ENCODE peak calls at places on chromosomes 11 and 22, in six cellular contexts. X is CD8-positive, alpha-beta T cell; K is upper lobe of left lung; S is NB4; N is psoas muscle; I is right lobe of liver. V is an unnamed sample.

GRCh38 chr11:96279018-96279417 is 64.0 kb downstream of the MAML2 start:
- DNase-seq in K (no peak), N (no peak), X (no peak), S (no peak), I (no peak), V (no peak)

GRCh38 chr11:24697722-24698121 is 200.9 kb downstream of the LUZP2 start:
- DNase-seq in N (no peak), K (no peak), X (no peak), S (no peak), I (no peak), V (no peak)

GRCh38 chr11:66510271-66510989 is at the start of gene BBS1:
- DNase-seq in N (peak; percentile 88), S (peak; percentile 81), K (peak; percentile 98), I (peak; percentile 86), X (peak; percentile 79), V (peak; percentile 92)

GRCh38 chr11:125494601-125494986 is 1.5 kb downstream of the FEZ1 start:
- DNase-seq in X (no peak), N (no peak), S (no peak), I (no peak), K (no peak), V (no peak)

GRCh38 chr11:82682003-82682751 is 51.5 kb downstream of the FAM181B start:
- DNase-seq in K (no peak), S (peak; percentile 71), X (no peak), I (no peak), N (no peak), V (no peak)

GRCh38 chr22:44355688-44356070 is 42.9 kb upstream of the SHISAL1 start:
- DNase-seq in N (no peak), S (no peak), I (peak; percentile 10), X (no peak), K (no peak), V (peak; percentile 7)

GRCh38 chr11:27718853-27719574 is 18.8 kb upstream of the BDNF start:
- DNase-seq in X (no peak), N (no peak), I (peak; percentile 19), K (peak; percentile 77), S (no peak), V (peak; percentile 22)

GRCh38 chr11:129637473-129637872 is 178.2 kb upstream of the TMEM45B start:
- DNase-seq in X (no peak), N (no peak), I (no peak), S (no peak), K (no peak), V (no peak)

GRCh38 chr11:126914941-126915340 is 85.6 kb downstream of the KIRREL3 start:
- DNase-seq in X (no peak), K (no peak), I (no peak), N (no peak), S (no peak), V (no peak)

GRCh38 chr11:36672815-36673450 is 74.9 kb upstream of the RAG2 start:
- DNase-seq in K (no peak), N (no peak), I (no peak), X (no peak), S (peak; percentile 36), V (no peak)

GRCh38 chr11:30006876-30007275 is 10.0 kb downstream of the KCNA4 start:
- DNase-seq in S (no peak), X (no peak), K (no peak), I (no peak), N (no peak), V (no peak)

GRCh38 chr11:13183094-13183825 is 94.3 kb upstream of the BMAL1 start:
- DNase-seq in X (no peak), I (no peak), K (no peak), S (peak; percentile 28), N (no peak), V (no peak)

GRCh38 chr11:21615871-21616270 is 577.0 kb upstream of the ANO5 start:
- DNase-seq in I (no peak), S (no peak), X (no peak), K (no peak), N (no peak), V (no peak)

GRCh38 chr11:67699521-67699920 is 25.1 kb upstream of the ALDH3B2 start:
- DNase-seq in I (no peak), S (no peak), K (no peak), X (no peak), N (no peak), V (no peak)

GRCh38 chr11:65279713-65280459 is 18.1 kb downstream of the POLA2 start:
- DNase-seq in N (peak; percentile 41), S (no peak), X (no peak), I (no peak), K (no peak), V (no peak)

GRCh38 chr11:121246021-121246768 is 46.4 kb upstream of the SC5D start:
- DNase-seq in K (peak; percentile 58), I (no peak), N (no peak), S (no peak), X (no peak), V (no peak)

GRCh38 chr22:27810566-27810965 is 9.0 kb upstream of the MN1 start:
- DNase-seq in S (no peak), I (peak; percentile 73), X (no peak), N (peak; percentile 82), K (peak; percentile 84), V (peak; percentile 62)

GRCh38 chr22:37025500-37026070 is 6.0 kb downstream of the MPST start:
- DNase-seq in X (no peak), S (no peak), N (no peak), K (no peak), I (no peak), V (no peak)

GRCh38 chr11:123616505-123617198 is 37.8 kb downstream of the SCN3B start:
- DNase-seq in N (peak; percentile 67), X (no peak), S (no peak), I (no peak), K (peak; percentile 40), V (peak; percentile 70)

GRCh38 chr11:69841859-69842698 is 22.9 kb upstream of the FGF3 start:
- DNase-seq in X (no peak), I (no peak), K (no peak), S (peak; percentile 50), N (no peak), V (no peak)

GRCh38 chr22:33110562-33111163 is 52.5 kb upstream of the SYN3 start:
- DNase-seq in X (no peak), N (no peak), I (no peak), K (no peak), S (no peak), V (no peak)

DNA sequence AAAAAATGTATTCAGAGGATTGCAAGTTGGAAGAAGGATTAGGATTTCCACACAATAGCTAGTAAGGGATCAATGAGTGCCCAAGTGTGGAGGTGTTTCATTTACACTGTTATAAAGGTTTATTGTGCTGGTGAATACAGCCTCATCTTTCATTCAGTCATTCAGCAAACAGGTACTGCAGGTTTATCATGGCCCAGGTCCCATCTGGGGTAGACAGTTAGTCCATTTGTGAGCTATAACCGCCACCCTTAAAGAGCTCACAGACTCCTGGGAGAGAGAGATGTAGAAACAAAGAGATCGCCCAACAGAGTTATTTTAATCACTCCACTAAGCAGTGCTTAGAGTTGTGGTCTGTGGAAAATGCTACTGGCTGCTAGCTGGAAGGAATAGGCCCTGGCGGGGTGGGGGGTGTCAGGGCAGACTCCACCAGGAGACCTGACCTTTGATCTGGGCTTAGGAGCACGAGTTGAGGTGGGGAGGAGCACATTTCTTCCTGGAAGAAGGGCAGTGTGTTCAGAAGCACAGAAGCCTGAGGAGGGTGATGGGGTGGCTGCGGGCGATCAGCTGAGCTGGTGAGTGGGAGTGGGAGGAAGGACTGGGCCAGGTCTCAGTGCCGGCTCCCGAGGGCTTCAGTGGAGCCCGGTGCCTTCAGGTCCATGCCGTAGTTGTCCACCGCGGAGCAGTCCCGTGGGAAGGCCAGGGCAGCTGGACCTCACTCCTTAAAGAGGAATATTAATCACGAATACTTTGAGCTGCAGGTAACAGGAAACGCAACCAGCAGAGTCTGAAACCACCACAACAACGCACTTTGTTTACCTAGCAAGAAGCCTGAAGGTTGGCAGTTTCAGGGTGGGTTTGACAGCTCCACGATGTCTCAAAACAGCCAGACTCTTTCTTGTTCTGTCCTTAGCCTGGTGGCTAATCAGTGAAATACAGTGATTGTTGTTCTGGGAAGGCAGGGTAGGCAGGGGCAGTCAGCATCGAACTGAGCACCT is 11.2 kb downstream of the TOM1 start:
- DNase-seq in X (no peak), S (no peak), I (no peak), N (no peak), K (no peak), V (no peak)
- TF ChIP-seq CTCF in X (no peak), S (no peak), I (no peak), N (no peak), K (no peak), V (no peak)

DNA sequence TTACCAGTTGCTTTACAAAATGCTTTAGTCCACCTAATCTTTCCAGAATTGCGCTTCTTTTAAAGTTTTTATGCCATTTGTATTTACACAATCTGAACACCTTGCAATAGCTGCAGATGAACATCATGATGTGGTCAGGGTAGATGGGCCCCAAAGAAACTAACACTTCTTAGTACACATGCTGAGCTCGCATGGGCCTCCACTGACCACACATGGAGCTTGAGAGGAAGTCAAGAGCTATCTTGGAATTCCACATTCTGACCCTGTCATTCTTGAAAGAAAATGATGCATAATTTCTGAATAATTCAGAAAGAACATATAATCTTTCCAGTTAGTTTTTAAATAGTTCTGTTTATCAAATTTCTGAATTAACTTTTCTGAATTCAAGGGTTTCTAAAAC is 7.7 kb downstream of the LIPT2 start:
- DNase-seq in N (no peak), X (no peak), K (no peak), S (no peak), I (no peak), V (no peak)
- TF ChIP-seq CTCF in N (no peak), X (no peak), K (no peak), S (no peak), I (no peak), V (no peak)

DNA sequence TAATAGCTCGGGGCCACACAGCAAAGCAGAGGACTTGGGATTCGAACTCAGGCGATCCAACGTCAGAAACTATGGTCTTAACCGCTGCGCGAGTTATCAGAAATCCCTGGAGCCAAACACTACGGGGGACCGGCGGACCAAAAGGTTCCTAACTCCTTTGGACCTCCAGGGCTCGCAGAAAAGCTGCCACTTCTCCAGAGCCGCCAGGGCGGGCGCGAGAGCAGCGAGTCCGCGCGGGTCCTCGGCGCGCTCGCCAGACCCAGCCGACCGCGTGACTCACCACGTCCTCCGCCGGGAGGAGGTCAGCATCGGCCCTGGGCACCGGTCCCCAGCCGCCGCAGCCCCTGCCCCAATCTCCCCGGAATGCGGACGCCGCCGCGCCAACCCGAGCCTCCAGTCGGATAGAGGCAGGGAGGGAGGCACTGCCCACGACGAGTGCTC is 6.0 kb upstream of the ALX4 start:
- DNase-seq in N (peak; percentile 41), I (no peak), K (peak; percentile 87), S (no peak), X (peak; percentile 10), V (no peak)
- TF ChIP-seq CTCF in N (no peak), I (no peak), K (no peak), S (no peak), X (no peak), V (peak; percentile 15)

GRCh38 chr22:23102002-23102655 is 31.8 kb downstream of the GNAZ start:
- DNase-seq in N (no peak), S (no peak), I (no peak), K (no peak), X (no peak), V (no peak)

GRCh38 chr22:23100124-23100801 is 29.9 kb downstream of the GNAZ start:
- DNase-seq in K (no peak), X (no peak), I (no peak), N (no peak), S (no peak), V (no peak)

GRCh38 chr22:23102776-23103175 is 32.5 kb downstream of the GNAZ start:
- DNase-seq in N (no peak), I (no peak), X (no peak), S (no peak), K (no peak), V (no peak)

GRCh38 chr22:23103199-23103954 is 33.1 kb downstream of the GNAZ start:
- DNase-seq in I (no peak), K (no peak), S (no peak), N (no peak), X (no peak), V (no peak)

GRCh38 chr22:23101524-23101923 is 31.2 kb downstream of the GNAZ start:
- DNase-seq in X (no peak), S (no peak), I (no peak), N (no peak), K (no peak), V (no peak)
- TF ChIP-seq CTCF in X (no peak), S (no peak), I (no peak), N (no peak), K (no peak), V (no peak)